ENCODE peak calls at places on chromosomes 1 and 21, in ten cellular contexts. One of them, this sample, is unnamed.

GRCh38 chr21:24941316-24942185 is 665.7 kb downstream of the MRPL39 start:
- DNase-seq in Peyer's patch: no peak
- DNase-seq in GM06990: no peak
- DNase-seq in tibial artery: no peak
- DNase-seq in thoracic aorta: no peak
- DNase-seq in pancreas: no peak
- DNase-seq in hepatocyte: peak
- DNase-seq in heart right ventricle: no peak
- DNase-seq in left ventricle myocardium inferior: no peak
- DNase-seq in endothelial cell of umbilical vein: no peak
- DNase-seq in this sample: no peak

GRCh38 chr1:160884579-160884978 is 401 bp downstream of the ITLN1 start:
- DNase-seq in heart right ventricle: no peak
- DNase-seq in left ventricle myocardium inferior: no peak
- DNase-seq in thoracic aorta: no peak
- DNase-seq in GM06990: no peak
- DNase-seq in endothelial cell of umbilical vein: no peak
- DNase-seq in tibial artery: no peak
- DNase-seq in Peyer's patch: no peak
- DNase-seq in pancreas: no peak
- DNase-seq in hepatocyte: no peak
- DNase-seq in this sample: no peak

GRCh38 chr1:97281962-97282361 is 560.4 kb downstream of the PTBP2 start:
- DNase-seq in hepatocyte: no peak
- DNase-seq in heart right ventricle: no peak
- DNase-seq in Peyer's patch: no peak
- DNase-seq in thoracic aorta: no peak
- DNase-seq in GM06990: no peak
- DNase-seq in tibial artery: no peak
- DNase-seq in left ventricle myocardium inferior: no peak
- DNase-seq in pancreas: no peak
- DNase-seq in endothelial cell of umbilical vein: no peak
- DNase-seq in this sample: no peak

GRCh38 chr1:38929476-38929875 is 12.2 kb downstream of the RHBDL2 start:
- DNase-seq in left ventricle myocardium inferior: no peak
- DNase-seq in thoracic aorta: no peak
- DNase-seq in hepatocyte: no peak
- DNase-seq in Peyer's patch: no peak
- DNase-seq in tibial artery: no peak
- DNase-seq in heart right ventricle: peak
- DNase-seq in endothelial cell of umbilical vein: no peak
- DNase-seq in GM06990: no peak
- DNase-seq in pancreas: no peak
- DNase-seq in this sample: no peak

GRCh38 chr21:42654179-42654912 is 925 bp downstream of the PDE9A start:
- DNase-seq in endothelial cell of umbilical vein: no peak
- DNase-seq in left ventricle myocardium inferior: no peak
- DNase-seq in hepatocyte: peak
- DNase-seq in tibial artery: no peak
- DNase-seq in thoracic aorta: no peak
- DNase-seq in heart right ventricle: no peak
- DNase-seq in Peyer's patch: no peak
- DNase-seq in pancreas: no peak
- DNase-seq in GM06990: no peak
- DNase-seq in this sample: no peak

GRCh38 chr1:51928896-51929295 is 50.4 kb upstream of the NRDC start:
- DNase-seq in tibial artery: no peak
- DNase-seq in Peyer's patch: no peak
- DNase-seq in heart right ventricle: no peak
- DNase-seq in GM06990: no peak
- DNase-seq in pancreas: no peak
- DNase-seq in hepatocyte: no peak
- DNase-seq in endothelial cell of umbilical vein: no peak
- DNase-seq in thoracic aorta: no peak
- DNase-seq in left ventricle myocardium inferior: no peak
- DNase-seq in this sample: no peak

GRCh38 chr1:82795503-82796149 is 994.9 kb downstream of the ADGRL2 start:
- DNase-seq in heart right ventricle: no peak
- DNase-seq in Peyer's patch: no peak
- DNase-seq in left ventricle myocardium inferior: no peak
- DNase-seq in GM06990: no peak
- DNase-seq in pancreas: no peak
- DNase-seq in tibial artery: no peak
- DNase-seq in hepatocyte: no peak
- DNase-seq in endothelial cell of umbilical vein: no peak
- DNase-seq in thoracic aorta: no peak
- DNase-seq in this sample: no peak

GRCh38 chr1:234956821-234957329 is 171.8 kb downstream of the TOMM20 start:
- DNase-seq in endothelial cell of umbilical vein: no peak
- DNase-seq in tibial artery: no peak
- DNase-seq in left ventricle myocardium inferior: no peak
- DNase-seq in heart right ventricle: no peak
- DNase-seq in thoracic aorta: no peak
- DNase-seq in GM06990: no peak
- DNase-seq in hepatocyte: no peak
- DNase-seq in pancreas: no peak
- DNase-seq in Peyer's patch: peak
- DNase-seq in this sample: peak

GRCh38 chr1:29240400-29240837 is 4.1 kb downstream of the PTPRU start:
- DNase-seq in GM06990: no peak
- DNase-seq in Peyer's patch: no peak
- DNase-seq in endothelial cell of umbilical vein: no peak
- DNase-seq in heart right ventricle: no peak
- DNase-seq in tibial artery: no peak
- DNase-seq in left ventricle myocardium inferior: no peak
- DNase-seq in thoracic aorta: no peak
- DNase-seq in pancreas: no peak
- DNase-seq in hepatocyte: no peak
- DNase-seq in this sample: no peak

GRCh38 chr1:206937437-206937836 is 8.8 kb downstream of the PIGR start:
- DNase-seq in left ventricle myocardium inferior: no peak
- DNase-seq in Peyer's patch: no peak
- DNase-seq in pancreas: no peak
- DNase-seq in hepatocyte: no peak
- DNase-seq in thoracic aorta: no peak
- DNase-seq in endothelial cell of umbilical vein: no peak
- DNase-seq in heart right ventricle: no peak
- DNase-seq in GM06990: no peak
- DNase-seq in tibial artery: no peak
- DNase-seq in this sample: no peak

GRCh38 chr21:42651515-42652401 is 1.7 kb upstream of the PDE9A start:
- DNase-seq in thoracic aorta: no peak
- DNase-seq in GM06990: no peak
- DNase-seq in endothelial cell of umbilical vein: no peak
- DNase-seq in tibial artery: no peak
- DNase-seq in left ventricle myocardium inferior: peak
- DNase-seq in hepatocyte: no peak
- DNase-seq in heart right ventricle: no peak
- DNase-seq in pancreas: no peak
- DNase-seq in Peyer's patch: no peak
- DNase-seq in this sample: no peak

GRCh38 chr1:180863158-180863775 is 49.4 kb upstream of the KIAA1614 start:
- DNase-seq in thoracic aorta: no peak
- DNase-seq in heart right ventricle: no peak
- DNase-seq in pancreas: no peak
- DNase-seq in hepatocyte: peak
- DNase-seq in left ventricle myocardium inferior: no peak
- DNase-seq in Peyer's patch: no peak
- DNase-seq in endothelial cell of umbilical vein: peak
- DNase-seq in GM06990: peak
- DNase-seq in tibial artery: no peak
- DNase-seq in this sample: no peak

GRCh38 chr1:247865416-247865815 is 8.4 kb downstream of the TRIM58 start:
- DNase-seq in tibial artery: no peak
- DNase-seq in GM06990: no peak
- DNase-seq in thoracic aorta: no peak
- DNase-seq in endothelial cell of umbilical vein: no peak
- DNase-seq in heart right ventricle: no peak
- DNase-seq in Peyer's patch: no peak
- DNase-seq in pancreas: no peak
- DNase-seq in hepatocyte: no peak
- DNase-seq in left ventricle myocardium inferior: no peak
- DNase-seq in this sample: no peak

GRCh38 chr1:113784104-113784779 is 25.0 kb upstream of the PHTF1 start:
- DNase-seq in thoracic aorta: no peak
- DNase-seq in tibial artery: no peak
- DNase-seq in pancreas: no peak
- DNase-seq in heart right ventricle: no peak
- DNase-seq in endothelial cell of umbilical vein: no peak
- DNase-seq in Peyer's patch: no peak
- DNase-seq in GM06990: peak
- DNase-seq in hepatocyte: no peak
- DNase-seq in left ventricle myocardium inferior: no peak
- DNase-seq in this sample: peak

GRCh38 chr21:36428789-36429671 is 43.8 kb downstream of the CHAF1B start:
- DNase-seq in hepatocyte: no peak
- DNase-seq in left ventricle myocardium inferior: no peak
- DNase-seq in heart right ventricle: no peak
- DNase-seq in pancreas: no peak
- DNase-seq in Peyer's patch: no peak
- DNase-seq in endothelial cell of umbilical vein: peak
- DNase-seq in tibial artery: no peak
- DNase-seq in GM06990: no peak
- DNase-seq in thoracic aorta: no peak
- DNase-seq in this sample: no peak

GRCh38 chr1:214404571-214405213 is 123.7 kb downstream of the SMYD2 start:
- DNase-seq in tibial artery: no peak
- DNase-seq in GM06990: no peak
- DNase-seq in heart right ventricle: no peak
- DNase-seq in left ventricle myocardium inferior: no peak
- DNase-seq in thoracic aorta: no peak
- DNase-seq in endothelial cell of umbilical vein: peak
- DNase-seq in hepatocyte: no peak
- DNase-seq in pancreas: no peak
- DNase-seq in Peyer's patch: no peak
- DNase-seq in this sample: no peak

GRCh38 chr21:18430341-18430740 is 26.8 kb upstream of the TMPRSS15 start:
- DNase-seq in pancreas: no peak
- DNase-seq in endothelial cell of umbilical vein: no peak
- DNase-seq in tibial artery: no peak
- DNase-seq in GM06990: no peak
- DNase-seq in hepatocyte: no peak
- DNase-seq in Peyer's patch: no peak
- DNase-seq in thoracic aorta: no peak
- DNase-seq in heart right ventricle: no peak
- DNase-seq in left ventricle myocardium inferior: no peak
- DNase-seq in this sample: peak
- H3K4me3 ChIP-seq in pancreas: no peak
- H3K4me3 ChIP-seq in endothelial cell of umbilical vein: no peak
- H3K4me3 ChIP-seq in tibial artery: no peak
- H3K4me3 ChIP-seq in GM06990: no peak
- H3K4me3 ChIP-seq in hepatocyte: no peak
- H3K4me3 ChIP-seq in Peyer's patch: no peak
- H3K4me3 ChIP-seq in thoracic aorta: no peak
- H3K4me3 ChIP-seq in heart right ventricle: no peak
- H3K4me3 ChIP-seq in left ventricle myocardium inferior: no peak
- H3K4me3 ChIP-seq in this sample: no peak

DNA sequence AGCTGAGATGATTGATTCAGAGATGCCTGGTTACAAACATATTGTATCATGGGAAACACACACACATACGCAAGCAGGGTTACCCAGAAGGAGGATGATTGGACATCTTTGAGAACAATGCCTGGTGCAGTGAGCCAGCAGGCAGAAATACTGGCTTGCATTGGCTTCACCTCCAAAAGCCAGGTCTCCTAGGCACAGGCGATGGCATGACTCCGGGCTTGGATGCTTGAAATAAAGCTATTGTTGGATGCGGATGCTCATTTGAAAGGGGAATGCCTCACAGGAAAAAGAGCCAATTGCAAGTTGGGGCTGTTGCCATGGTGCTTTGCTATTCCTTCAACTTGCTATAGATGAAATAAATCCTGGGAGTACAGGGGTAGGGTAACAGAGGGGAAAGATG is 180.7 kb upstream of the SGIP1 start:
- DNase-seq in pancreas: no peak
- DNase-seq in thoracic aorta: no peak
- DNase-seq in GM06990: no peak
- DNase-seq in tibial artery: no peak
- DNase-seq in hepatocyte: no peak
- DNase-seq in left ventricle myocardium inferior: no peak
- DNase-seq in Peyer's patch: no peak
- DNase-seq in heart right ventricle: no peak
- DNase-seq in endothelial cell of umbilical vein: peak
- DNase-seq in this sample: no peak
- H3K4me3 ChIP-seq in pancreas: no peak
- H3K4me3 ChIP-seq in thoracic aorta: no peak
- H3K4me3 ChIP-seq in GM06990: no peak
- H3K4me3 ChIP-seq in tibial artery: no peak
- H3K4me3 ChIP-seq in hepatocyte: no peak
- H3K4me3 ChIP-seq in left ventricle myocardium inferior: no peak
- H3K4me3 ChIP-seq in Peyer's patch: no peak
- H3K4me3 ChIP-seq in heart right ventricle: no peak
- H3K4me3 ChIP-seq in endothelial cell of umbilical vein: no peak
- H3K4me3 ChIP-seq in this sample: no peak

DNA sequence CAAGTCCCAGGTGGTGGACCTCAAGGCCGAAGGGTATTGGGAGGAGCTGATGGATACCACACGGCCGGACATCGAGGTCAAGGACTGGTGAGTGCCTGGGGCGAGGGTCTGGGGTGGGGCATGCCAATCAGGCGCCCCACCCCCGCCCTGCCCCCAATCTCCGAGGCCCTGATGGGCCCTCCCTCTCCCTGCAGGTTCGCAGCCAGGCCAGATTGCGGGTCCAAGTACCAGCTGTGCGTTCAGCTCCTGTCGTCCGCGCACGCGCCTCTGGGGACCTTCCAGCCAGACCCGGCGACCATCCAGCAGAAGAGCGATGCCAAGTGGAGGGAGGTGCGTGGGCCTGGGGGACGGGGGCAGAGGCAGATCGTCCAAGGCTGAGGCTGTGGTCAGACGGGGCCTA is 3.9 kb downstream of the FBXO44 start:
- DNase-seq in left ventricle myocardium inferior: no peak
- DNase-seq in tibial artery: peak
- DNase-seq in pancreas: no peak
- DNase-seq in hepatocyte: no peak
- DNase-seq in thoracic aorta: no peak
- DNase-seq in GM06990: no peak
- DNase-seq in heart right ventricle: no peak
- DNase-seq in Peyer's patch: no peak
- DNase-seq in endothelial cell of umbilical vein: no peak
- DNase-seq in this sample: no peak
- H3K4me3 ChIP-seq in left ventricle myocardium inferior: no peak
- H3K4me3 ChIP-seq in tibial artery: no peak
- H3K4me3 ChIP-seq in pancreas: no peak
- H3K4me3 ChIP-seq in hepatocyte: no peak
- H3K4me3 ChIP-seq in thoracic aorta: no peak
- H3K4me3 ChIP-seq in GM06990: no peak
- H3K4me3 ChIP-seq in heart right ventricle: no peak
- H3K4me3 ChIP-seq in Peyer's patch: no peak
- H3K4me3 ChIP-seq in endothelial cell of umbilical vein: no peak
- H3K4me3 ChIP-seq in this sample: no peak

DNA sequence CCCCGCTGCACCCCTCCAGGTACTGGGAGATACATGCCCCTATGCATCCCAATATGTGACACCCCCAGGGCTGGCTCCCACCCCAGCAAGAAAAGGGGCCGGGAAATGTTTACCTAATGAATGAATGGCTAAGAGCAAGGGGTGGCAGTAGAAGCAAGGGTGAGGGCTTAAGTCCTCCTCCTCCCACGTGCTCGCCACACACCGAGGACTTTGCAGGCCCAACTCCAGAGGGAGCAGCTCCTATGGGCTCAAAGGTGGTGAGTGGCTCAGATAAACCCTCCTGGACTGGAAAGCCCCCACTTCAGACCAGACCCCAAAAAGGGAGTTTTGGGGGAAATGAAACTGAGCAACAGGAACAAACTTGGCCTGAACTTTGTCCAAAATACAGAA is 11.4 kb downstream of the SLC45A3 start:
- DNase-seq in GM06990: peak
- DNase-seq in left ventricle myocardium inferior: no peak
- DNase-seq in thoracic aorta: no peak
- DNase-seq in tibial artery: no peak
- DNase-seq in heart right ventricle: no peak
- DNase-seq in endothelial cell of umbilical vein: no peak
- DNase-seq in hepatocyte: no peak
- DNase-seq in pancreas: no peak
- DNase-seq in Peyer's patch: peak
- DNase-seq in this sample: no peak
- H3K4me3 ChIP-seq in GM06990: no peak
- H3K4me3 ChIP-seq in left ventricle myocardium inferior: no peak
- H3K4me3 ChIP-seq in thoracic aorta: no peak
- H3K4me3 ChIP-seq in tibial artery: no peak
- H3K4me3 ChIP-seq in heart right ventricle: no peak
- H3K4me3 ChIP-seq in endothelial cell of umbilical vein: no peak
- H3K4me3 ChIP-seq in hepatocyte: no peak
- H3K4me3 ChIP-seq in pancreas: no peak
- H3K4me3 ChIP-seq in Peyer's patch: no peak
- H3K4me3 ChIP-seq in this sample: no peak